ENCODE peak calls at places on chromosomes 3 and 15, in nine cellular contexts. J, F, H, L, U, G, I, P and A are unnamed samples.

GRCh38 chr15:81752974-81753373 is 292.8 kb downstream of the MEX3B start:
- DNase-seq in J (no peak), F (no peak), L (no peak), H (peak), P (no peak), U (no peak), G (no peak), I (no peak), A (no peak)

GRCh38 chr15:36888018-36888992 is 212.0 kb downstream of the MEIS2 start:
- DNase-seq in P (no peak), U (peak), H (no peak), G (no peak), L (no peak), I (no peak), F (no peak), J (no peak), A (no peak)

GRCh38 chr15:23835944-23836343 is 148.8 kb upstream of the NDN start:
- DNase-seq in L (no peak), G (no peak), I (no peak), H (no peak), P (no peak), U (no peak), F (no peak), J (no peak), A (no peak)

GRCh38 chr15:56495050-56495449 is 30.1 kb upstream of the MNS1 start:
- DNase-seq in I (no peak), L (no peak), G (no peak), P (no peak), U (no peak), H (no peak), J (no peak), F (no peak), A (no peak)

GRCh38 chr3:58266577-58266976 is 29.0 kb downstream of the ABHD6 start:
- DNase-seq in I (no peak), U (no peak), G (no peak), H (no peak), P (no peak), J (no peak), L (no peak), F (no peak), A (no peak)

GRCh38 chr15:85514413-85514812 is 134.0 kb downstream of the AKAP13 start:
- DNase-seq in H (no peak), F (no peak), U (no peak), P (no peak), G (no peak), I (no peak), L (no peak), J (no peak), A (no peak)

GRCh38 chr3:23601020-23601822 is 204.5 kb upstream of the UBE2E1 start:
- DNase-seq in L (no peak), P (no peak), U (peak), H (peak), J (no peak), I (no peak), G (no peak), F (no peak), A (no peak)

GRCh38 chr3:127320529-127321121 is 32.8 kb upstream of the PRR20G start:
- DNase-seq in H (no peak), F (no peak), I (no peak), L (no peak), J (no peak), U (no peak), G (peak), P (no peak), A (no peak)

GRCh38 chr3:138314751-138315150 is 14.9 kb downstream of the NME9 start:
- DNase-seq in I (no peak), J (no peak), P (no peak), H (no peak), U (peak), L (no peak), F (no peak), G (no peak), A (no peak)

GRCh38 chr3:138681463-138682215 is 73.1 kb downstream of the FAIM start:
- DNase-seq in U (no peak), F (no peak), G (no peak), H (no peak), I (no peak), L (no peak), P (no peak), J (no peak), A (no peak)

GRCh38 chr3:68953781-68954444 is 21.6 kb upstream of the TAFA4 start:
- DNase-seq in P (no peak), U (no peak), I (no peak), G (no peak), F (no peak), J (no peak), L (no peak), H (no peak), A (no peak)

GRCh38 chr3:60153221-60153999 is 1097.8 kb downstream of the FHIT start:
- DNase-seq in F (no peak), H (no peak), G (no peak), J (no peak), L (no peak), U (no peak), I (no peak), P (no peak), A (no peak)

GRCh38 chr3:195714380-195715011 is 6.3 kb upstream of the MUC20 start:
- DNase-seq in G (no peak), H (no peak), P (no peak), U (no peak), F (no peak), L (no peak), J (no peak), I (no peak), A (no peak)

GRCh38 chr3:42535981-42536784 is 33.7 kb downstream of the VIPR1 start:
- DNase-seq in G (peak), L (no peak), J (peak), P (no peak), I (no peak), F (peak), U (no peak), H (peak), A (no peak)

GRCh38 chr15:75928680-75929608 is 25.3 kb downstream of the FBXO22 start:
- DNase-seq in U (peak), P (no peak), H (no peak), F (no peak), J (no peak), G (peak), L (no peak), I (no peak), A (no peak)

GRCh38 chr3:66267031-66267430 is 46.2 kb downstream of the SLC25A26 start:
- DNase-seq in P (no peak), J (no peak), G (no peak), L (no peak), U (no peak), I (no peak), H (no peak), F (no peak), A (no peak)

GRCh38 chr15:74036271-74037170 is 42.0 kb downstream of the PML start:
- DNase-seq in I (no peak), F (no peak), H (no peak), G (peak), U (peak), P (peak), L (no peak), J (no peak), A (no peak)

GRCh38 chr15:51846463-51847230 is 17.2 kb downstream of the TMOD3 start:
- DNase-seq in U (peak), F (no peak), J (no peak), L (no peak), G (no peak), H (no peak), I (no peak), P (no peak), A (no peak)